ENCODE peak calls at places on chromosomes 6 and 20, in ten cellular contexts. One of them, this sample, is unnamed.

GRCh38 chr20:36728986-36729385 is 16.9 kb downstream of the NDRG3 start:
- DNase-seq in stimulated activated CD8-positive, alpha-beta memory T cell treated with anti-CD3 and anti-CD28 coated beads, Interleukin-4, amount 100 ng/mL, for 1 hour: no peak
- DNase-seq in H1: no peak
- DNase-seq in cardiac septum: no peak
- DNase-seq in stimulated activated naive CD4-positive, alpha-beta T cell: no peak
- DNase-seq in left cardiac atrium: no peak
- DNase-seq in HS-27A: no peak
- DNase-seq in activated gamma-delta T cell treated with Interleukin-2 at 50 U/mL for 16 hours: no peak
- DNase-seq in non-pigmented ciliary epithelial cell: peak
- DNase-seq in GM10248: peak
- DNase-seq in this sample: no peak

GRCh38 chr20:44805991-44806729 is 4.2 kb downstream of the RIMS4 start:
- DNase-seq in left cardiac atrium: peak
- DNase-seq in H1: no peak
- DNase-seq in non-pigmented ciliary epithelial cell: peak
- DNase-seq in stimulated activated CD8-positive, alpha-beta memory T cell treated with anti-CD3 and anti-CD28 coated beads, Interleukin-4, amount 100 ng/mL, for 1 hour: no peak
- DNase-seq in HS-27A: peak
- DNase-seq in stimulated activated naive CD4-positive, alpha-beta T cell: no peak
- DNase-seq in cardiac septum: no peak
- DNase-seq in GM10248: no peak
- DNase-seq in activated gamma-delta T cell treated with Interleukin-2 at 50 U/mL for 16 hours: no peak
- DNase-seq in this sample: peak

GRCh38 chr20:23456416-23456815 is 3.7 kb upstream of the CST11 start:
- DNase-seq in stimulated activated CD8-positive, alpha-beta memory T cell treated with anti-CD3 and anti-CD28 coated beads, Interleukin-4, amount 100 ng/mL, for 1 hour: no peak
- DNase-seq in stimulated activated naive CD4-positive, alpha-beta T cell: no peak
- DNase-seq in GM10248: no peak
- DNase-seq in non-pigmented ciliary epithelial cell: no peak
- DNase-seq in HS-27A: no peak
- DNase-seq in left cardiac atrium: no peak
- DNase-seq in cardiac septum: no peak
- DNase-seq in H1: no peak
- DNase-seq in activated gamma-delta T cell treated with Interleukin-2 at 50 U/mL for 16 hours: no peak
- DNase-seq in this sample: no peak

GRCh38 chr6:2630362-2630761 is 120.4 kb downstream of the MYLK4 start:
- DNase-seq in GM10248: no peak
- DNase-seq in activated gamma-delta T cell treated with Interleukin-2 at 50 U/mL for 16 hours: no peak
- DNase-seq in H1: no peak
- DNase-seq in left cardiac atrium: peak
- DNase-seq in HS-27A: peak
- DNase-seq in non-pigmented ciliary epithelial cell: peak
- DNase-seq in cardiac septum: no peak
- DNase-seq in stimulated activated naive CD4-positive, alpha-beta T cell: no peak
- DNase-seq in stimulated activated CD8-positive, alpha-beta memory T cell treated with anti-CD3 and anti-CD28 coated beads, Interleukin-4, amount 100 ng/mL, for 1 hour: no peak
- DNase-seq in this sample: no peak

GRCh38 chr6:43052842-43053544 is 658 bp downstream of the CUL7 start:
- DNase-seq in non-pigmented ciliary epithelial cell: no peak
- DNase-seq in stimulated activated naive CD4-positive, alpha-beta T cell: no peak
- DNase-seq in left cardiac atrium: peak
- DNase-seq in stimulated activated CD8-positive, alpha-beta memory T cell treated with anti-CD3 and anti-CD28 coated beads, Interleukin-4, amount 100 ng/mL, for 1 hour: no peak
- DNase-seq in activated gamma-delta T cell treated with Interleukin-2 at 50 U/mL for 16 hours: no peak
- DNase-seq in HS-27A: no peak
- DNase-seq in cardiac septum: no peak
- DNase-seq in GM10248: peak
- DNase-seq in H1: no peak
- DNase-seq in this sample: peak

GRCh38 chr6:136031982-136032381 is 180.5 kb downstream of the PDE7B start:
- DNase-seq in stimulated activated CD8-positive, alpha-beta memory T cell treated with anti-CD3 and anti-CD28 coated beads, Interleukin-4, amount 100 ng/mL, for 1 hour: no peak
- DNase-seq in HS-27A: no peak
- DNase-seq in activated gamma-delta T cell treated with Interleukin-2 at 50 U/mL for 16 hours: no peak
- DNase-seq in GM10248: peak
- DNase-seq in non-pigmented ciliary epithelial cell: no peak
- DNase-seq in left cardiac atrium: no peak
- DNase-seq in stimulated activated naive CD4-positive, alpha-beta T cell: no peak
- DNase-seq in cardiac septum: no peak
- DNase-seq in H1: no peak
- DNase-seq in this sample: no peak

GRCh38 chr6:156638581-156638980 is 138.6 kb upstream of the ARID1B start:
- DNase-seq in cardiac septum: no peak
- DNase-seq in non-pigmented ciliary epithelial cell: no peak
- DNase-seq in left cardiac atrium: no peak
- DNase-seq in stimulated activated naive CD4-positive, alpha-beta T cell: no peak
- DNase-seq in GM10248: no peak
- DNase-seq in HS-27A: no peak
- DNase-seq in stimulated activated CD8-positive, alpha-beta memory T cell treated with anti-CD3 and anti-CD28 coated beads, Interleukin-4, amount 100 ng/mL, for 1 hour: no peak
- DNase-seq in activated gamma-delta T cell treated with Interleukin-2 at 50 U/mL for 16 hours: no peak
- DNase-seq in H1: no peak
- DNase-seq in this sample: no peak

GRCh38 chr6:3871939-3872338 is 22.8 kb downstream of the FAM50B start:
- DNase-seq in left cardiac atrium: no peak
- DNase-seq in GM10248: no peak
- DNase-seq in stimulated activated CD8-positive, alpha-beta memory T cell treated with anti-CD3 and anti-CD28 coated beads, Interleukin-4, amount 100 ng/mL, for 1 hour: no peak
- DNase-seq in stimulated activated naive CD4-positive, alpha-beta T cell: no peak
- DNase-seq in H1: no peak
- DNase-seq in non-pigmented ciliary epithelial cell: no peak
- DNase-seq in activated gamma-delta T cell treated with Interleukin-2 at 50 U/mL for 16 hours: no peak
- DNase-seq in HS-27A: no peak
- DNase-seq in cardiac septum: no peak
- DNase-seq in this sample: no peak

GRCh38 chr6:119308048-119308570 is 41.5 kb downstream of the MAN1A1 start:
- DNase-seq in HS-27A: peak
- DNase-seq in cardiac septum: no peak
- DNase-seq in H1: no peak
- DNase-seq in GM10248: no peak
- DNase-seq in activated gamma-delta T cell treated with Interleukin-2 at 50 U/mL for 16 hours: no peak
- DNase-seq in stimulated activated naive CD4-positive, alpha-beta T cell: no peak
- DNase-seq in stimulated activated CD8-positive, alpha-beta memory T cell treated with anti-CD3 and anti-CD28 coated beads, Interleukin-4, amount 100 ng/mL, for 1 hour: no peak
- DNase-seq in left cardiac atrium: no peak
- DNase-seq in non-pigmented ciliary epithelial cell: peak
- DNase-seq in this sample: no peak

GRCh38 chr6:150249261-150249660 is 106.4 kb downstream of the PPP1R14C start:
- DNase-seq in stimulated activated naive CD4-positive, alpha-beta T cell: no peak
- DNase-seq in cardiac septum: no peak
- DNase-seq in left cardiac atrium: no peak
- DNase-seq in GM10248: no peak
- DNase-seq in activated gamma-delta T cell treated with Interleukin-2 at 50 U/mL for 16 hours: no peak
- DNase-seq in HS-27A: no peak
- DNase-seq in H1: no peak
- DNase-seq in non-pigmented ciliary epithelial cell: no peak
- DNase-seq in stimulated activated CD8-positive, alpha-beta memory T cell treated with anti-CD3 and anti-CD28 coated beads, Interleukin-4, amount 100 ng/mL, for 1 hour: no peak
- DNase-seq in this sample: no peak

GRCh38 chr20:61750093-61750492 is 315.6 kb downstream of the TAF4 start:
- DNase-seq in stimulated activated CD8-positive, alpha-beta memory T cell treated with anti-CD3 and anti-CD28 coated beads, Interleukin-4, amount 100 ng/mL, for 1 hour: no peak
- DNase-seq in activated gamma-delta T cell treated with Interleukin-2 at 50 U/mL for 16 hours: no peak
- DNase-seq in H1: no peak
- DNase-seq in GM10248: no peak
- DNase-seq in stimulated activated naive CD4-positive, alpha-beta T cell: no peak
- DNase-seq in left cardiac atrium: no peak
- DNase-seq in cardiac septum: no peak
- DNase-seq in HS-27A: no peak
- DNase-seq in non-pigmented ciliary epithelial cell: no peak
- DNase-seq in this sample: no peak